ENCODE peak calls at places on chromosomes 16 and 17, in six cellular contexts. V, K, S, G, H and U are unnamed samples.

GRCh38 chr16:65758620-65759019 is 607.9 kb upstream of the CDH5 start:
- DNase-seq in H (no peak), V (no peak), K (no peak), S (no peak), G (no peak), U (no peak)

GRCh38 chr17:40366861-40367518 is 2.5 kb upstream of the GJD3 start:
- DNase-seq in V (no peak), H (no peak), S (no peak), K (no peak), G (peak; percentile 54), U (no peak)

GRCh38 chr17:43846963-43847369 is at the start of gene CD300LG:
- DNase-seq in G (no peak), S (no peak), H (no peak), K (no peak), V (no peak), U (no peak)

GRCh38 chr16:56190903-56191806 is at the start of gene GNAO1:
- DNase-seq in V (peak; percentile 60), H (peak; percentile 45), S (no peak), G (peak; percentile 91), K (peak; percentile 54), U (no peak)

GRCh38 chr16:11296706-11297491 is 15.8 kb upstream of the PRM1 start:
- DNase-seq in H (no peak), V (no peak), G (peak; percentile 75), K (no peak), S (no peak), U (no peak)

GRCh38 chr17:78381601-78382168 is 3.2 kb downstream of the PGS1 start:
- DNase-seq in S (no peak), K (no peak), H (peak; percentile 26), V (peak; percentile 40), G (no peak), U (no peak)

GRCh38 chr16:35750157-35750689 is 2290.8 kb downstream of the TP53TG3F start:
- DNase-seq in G (no peak), V (no peak), K (no peak), H (no peak), S (no peak), U (no peak)

GRCh38 chr17:30372755-30373154 is 6.0 kb upstream of the CPD start:
- DNase-seq in H (no peak), G (no peak), V (no peak), K (no peak), S (no peak), U (no peak)

GRCh38 chr17:70780031-70780430 is 610.7 kb downstream of the KCNJ2 start:
- DNase-seq in G (no peak), S (no peak), K (no peak), H (no peak), V (no peak), U (no peak)

GRCh38 chr17:72432143-72432604 is 311.4 kb downstream of the SOX9 start:
- DNase-seq in V (no peak), G (no peak), S (no peak), K (no peak), H (no peak), U (no peak)

GRCh38 chr17:59220328-59221158 is at the start of gene GDPD1:
- DNase-seq in G (peak; percentile 98), V (peak; percentile 97), S (peak; percentile 72), H (peak; percentile 97), K (peak; percentile 94), U (peak; percentile 28)

GRCh38 chr17:80477647-80478478 is 1.5 kb upstream of the NPTX1 start:
- DNase-seq in V (no peak), K (no peak), S (no peak), H (peak; percentile 54), G (peak; percentile 81), U (no peak)

DNA sequence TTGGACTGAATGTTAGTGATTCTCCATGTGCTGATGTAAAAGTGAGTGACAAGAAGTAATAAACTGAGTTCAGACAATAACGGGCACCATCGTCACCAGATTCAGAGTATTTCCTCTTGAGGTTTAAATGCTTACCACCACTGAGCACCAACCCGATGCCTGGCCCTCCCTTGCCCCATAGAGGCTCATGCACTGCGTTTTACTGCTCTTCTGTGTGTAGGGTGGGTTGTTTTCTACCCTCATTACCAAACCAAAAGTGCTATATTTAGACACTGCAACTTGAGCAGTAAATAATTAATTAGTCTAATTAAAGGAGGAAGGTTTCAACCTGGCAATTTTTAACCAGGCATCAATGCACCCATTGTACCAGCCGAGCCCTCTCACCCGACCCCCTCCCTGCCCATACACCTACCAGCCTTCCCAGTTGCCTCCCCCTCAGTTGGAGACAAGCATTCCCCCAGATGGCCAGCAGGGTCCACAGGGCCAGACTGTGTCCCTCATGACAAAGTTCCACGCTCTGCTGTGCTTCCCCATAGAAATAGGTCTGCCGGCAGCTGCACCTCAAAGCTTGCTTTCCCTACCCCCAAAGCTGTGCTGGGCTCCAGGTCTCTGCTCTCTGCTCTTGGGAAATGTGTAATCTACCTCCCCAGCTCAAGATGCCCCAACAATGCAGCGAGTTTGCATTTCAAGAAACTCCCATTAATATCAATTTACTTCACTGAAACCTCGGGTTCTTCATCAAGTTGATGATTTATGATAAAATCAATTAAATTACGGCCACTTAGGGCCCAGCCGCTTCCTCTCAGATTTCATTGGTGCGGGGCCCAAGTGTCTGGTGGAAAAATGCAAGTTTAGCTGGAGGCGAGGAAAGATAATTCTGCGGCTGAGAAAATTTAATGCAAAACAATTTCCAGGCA is 16.0 kb downstream of the HOXB4 start:
- DNase-seq in K (no peak), V (no peak), H (no peak), S (no peak), G (no peak), U (no peak)
- H3K4me1 ChIP-seq in K (no peaks in the 10 kb centered on the region), V (peaks cover 4% of the 10 kb centered on the region), H (no peaks in the 10 kb centered on the region), S (peaks cover 21% of the 10 kb centered on the region), G (peaks cover 98% of the 10 kb centered on the region), U (peaks cover 95% of the 10 kb centered on the region)

DNA sequence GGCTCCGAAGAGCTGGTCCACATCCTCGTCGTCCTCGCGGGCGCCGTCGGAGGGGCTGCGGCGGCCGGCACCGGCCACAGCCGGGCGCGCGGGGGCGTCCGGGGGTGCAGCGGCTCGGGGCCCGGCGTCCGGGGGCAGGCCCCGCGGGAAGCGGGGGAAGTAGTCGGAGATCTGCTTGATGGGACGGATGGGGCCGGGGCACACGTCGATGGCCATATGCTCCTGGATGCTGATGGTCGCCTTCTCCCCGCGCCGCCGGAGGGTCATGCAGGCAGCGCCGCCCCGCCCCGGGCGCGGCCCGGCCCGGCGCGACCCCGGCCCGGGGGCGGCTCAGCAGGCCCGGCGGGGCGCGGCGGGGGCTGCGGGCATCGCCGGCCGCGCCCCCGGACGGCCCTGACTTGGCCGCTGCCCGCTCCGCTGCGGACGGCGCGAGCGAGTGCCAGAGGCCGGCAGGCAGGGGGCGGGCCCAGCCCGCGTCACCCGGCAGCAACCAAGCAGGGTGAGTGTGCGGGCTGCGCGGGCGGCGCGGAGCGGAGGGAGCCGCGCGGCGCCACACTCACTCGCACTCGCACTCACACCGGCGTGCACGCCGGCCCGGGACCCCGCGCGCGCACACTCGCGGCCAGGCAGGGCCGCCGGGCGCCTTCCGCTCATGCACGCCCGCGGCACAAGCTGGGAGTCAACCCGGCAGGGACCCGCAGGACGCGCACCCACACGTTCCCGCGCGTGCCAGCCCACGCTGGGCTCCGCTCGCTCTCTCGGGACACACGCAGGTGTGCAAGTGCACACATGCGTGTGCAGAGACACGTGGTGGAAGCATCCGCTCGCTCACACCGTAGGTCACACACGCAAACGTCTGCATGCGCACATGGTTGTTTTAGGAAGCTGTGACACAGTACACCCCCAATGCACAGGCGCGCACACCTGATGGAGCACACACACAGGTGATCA is at the start of gene DOC2B:
- DNase-seq in K (peak; percentile 75), G (no peak), H (peak; percentile 73), S (no peak), V (peak; percentile 1), U (no peak)
- H3K27ac ChIP-seq in K (peak within 1 kb of the TSS; percentile 68), G (peak within 1 kb of the TSS; percentile 64), H (peak within 1 kb of the TSS; percentile 78), S (no peak within 1 kb of the TSS), V (no peak within 1 kb of the TSS), U (no peak within 1 kb of the TSS)

DNA sequence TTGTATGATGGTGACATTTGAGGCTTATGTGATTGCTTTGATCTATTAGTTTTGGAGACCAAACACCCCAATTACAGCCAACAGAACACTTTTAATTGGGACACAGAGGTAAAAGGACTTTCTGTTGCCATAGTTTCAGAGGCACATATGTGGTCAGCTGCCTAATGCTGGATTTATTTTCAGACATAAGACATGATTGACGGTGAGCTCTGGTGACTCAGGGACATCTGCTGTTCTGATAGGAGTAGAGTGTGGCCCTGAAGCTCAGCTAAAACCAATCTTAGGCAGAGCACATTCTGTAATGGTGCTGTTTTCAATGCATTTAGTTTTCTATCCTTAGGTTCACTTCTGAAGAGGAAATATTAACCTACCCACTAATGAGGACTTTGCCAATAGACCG is 247.1 kb downstream of the UTP18 start:
- DNase-seq in G (no peak), H (no peak), S (no peak), K (no peak), V (no peak), U (no peak)
- H3K4me1 ChIP-seq in G (no peaks in the 10 kb centered on the region), H (no peaks in the 10 kb centered on the region), S (no peaks in the 10 kb centered on the region), K (no peaks in the 10 kb centered on the region), V (no peaks in the 10 kb centered on the region), U (no peaks in the 10 kb centered on the region)

GRCh38 chr16:86330906-86331305 is 179.4 kb upstream of the FOXF1 start:
- DNase-seq in V (no peak), H (no peak), K (no peak), S (no peak), G (no peak), U (no peak)
- H3K27ac ChIP-seq in V (no peak overlapping the region), H (no peak overlapping the region), K (no peak overlapping the region), S (no peak overlapping the region), G (no peak overlapping the region), U (no peak overlapping the region)

DNA sequence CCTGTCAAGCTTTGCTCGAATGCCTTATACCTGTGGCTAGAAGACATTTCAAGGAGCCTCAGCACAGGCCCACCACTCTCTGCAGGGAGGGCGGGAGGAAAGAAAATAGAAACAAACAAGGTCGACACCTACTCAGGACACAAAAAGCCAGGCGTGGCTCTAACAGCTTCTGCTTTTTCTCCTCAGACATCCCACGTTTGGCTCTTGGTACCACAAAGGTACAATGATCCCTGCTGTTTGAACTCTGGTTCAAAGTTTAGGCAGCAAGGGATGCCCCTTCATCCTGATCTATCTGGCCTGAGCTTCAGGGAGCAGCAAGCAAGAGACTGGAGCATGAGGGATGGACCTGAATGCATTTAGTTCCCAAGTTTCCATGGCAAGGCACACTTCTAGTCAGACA is 57.1 kb downstream of the CREBBP start:
- DNase-seq in G (no peak), K (no peak), S (no peak), V (no peak), H (no peak), U (no peak)
- H3K4me1 ChIP-seq in G (peaks cover 94% of the 10 kb centered on the region), K (peaks cover 49% of the 10 kb centered on the region), S (peaks cover 48% of the 10 kb centered on the region), V (peaks cover 82% of the 10 kb centered on the region), H (peaks cover 27% of the 10 kb centered on the region), U (peaks cover 42% of the 10 kb centered on the region)